ENCODE peak calls at places on chromosomes 5 and 9, in four cellular contexts. S, Q, Z and C are unnamed samples.

GRCh38 chr5:133341296-133341695 is 271.0 kb downstream of the FSTL4 start:
- DNase-seq in S (no peak), Q (no peak), Z (no peak), C (peak)

GRCh38 chr5:683619-684481 is 9.3 kb downstream of the TPPP start:
- DNase-seq in S (no peak), Q (no peak), Z (no peak), C (no peak)

GRCh38 chr5:36894950-36895349 is 18.4 kb downstream of the NIPBL start:
- DNase-seq in S (no peak), Q (no peak), Z (no peak), C (no peak)

GRCh38 chr5:150562832-150563231 is 54.9 kb downstream of the NDST1 start:
- DNase-seq in S (peak), Q (no peak), Z (peak), C (peak)

GRCh38 chr5:17436345-17436744 is 61.7 kb upstream of the TAF11L2 start:
- DNase-seq in S (no peak), Q (no peak), Z (no peak), C (peak)

GRCh38 chr5:149433524-149434131 is 54.5 kb upstream of the IL17B start:
- DNase-seq in S (no peak), Q (no peak), Z (no peak), C (no peak)

GRCh38 chr9:113599647-113600476 is 136.3 kb downstream of the RGS3 start:
- DNase-seq in S (peak), Q (no peak), Z (peak), C (peak)

GRCh38 chr9:106421772-106422171 is 441.2 kb upstream of the ZNF462 start:
- DNase-seq in S (no peak), Q (no peak), Z (no peak), C (no peak)

GRCh38 chr9:95266649-95267048 is 50.9 kb downstream of the FANCC start:
- DNase-seq in S (no peak), Q (no peak), Z (no peak), C (peak)

GRCh38 chr9:134863941-134864820 is 16.4 kb upstream of the FCN2 start:
- DNase-seq in S (peak), Q (no peak), Z (no peak), C (no peak)

GRCh38 chr5:132853790-132854189 is 12.5 kb downstream of the GDF9 start:
- DNase-seq in S (no peak), Q (no peak), Z (no peak), C (no peak)

GRCh38 chr5:173477320-173478055 is 139.0 kb downstream of the BOD1 start:
- DNase-seq in S (peak), Q (no peak), Z (no peak), C (no peak)

GRCh38 chr9:136059851-136060670 is 35.0 kb downstream of the NACC2 start:
- DNase-seq in S (no peak), Q (peak), Z (no peak), C (no peak)

GRCh38 chr5:179313849-179314521 is 31.3 kb downstream of the ADAMTS2 start:
- DNase-seq in S (no peak), Q (peak), Z (no peak), C (no peak)

GRCh38 chr5:14218011-14218410 is 74.9 kb downstream of the TRIO start:
- DNase-seq in S (no peak), Q (no peak), Z (no peak), C (no peak)

GRCh38 chr5:140546851-140547507 is 483 bp upstream of the EIF4EBP3 start:
- DNase-seq in S (peak), Q (no peak), Z (no peak), C (peak)

GRCh38 chr5:68367274-68367673 is 151.7 kb downstream of the PIK3R1 start:
- DNase-seq in S (no peak), Q (no peak), Z (no peak), C (no peak)

GRCh38 chr9:969693-970309 is 6.7 kb upstream of the DMRT3 start:
- DNase-seq in S (no peak), Q (no peak), Z (no peak), C (peak)